ENCODE peak calls at places on chromosomes 13 and 19, in six cellular contexts. R, E, O, U, K and S are unnamed samples.

GRCh38 chr19:4405977-4406376 is 3.5 kb downstream of the CHAF1A start:
- DNase-seq in E (no peak), K (no peak), R (no peak), U (no peak), O (no peak), S (no peak)

GRCh38 chr19:42281175-42282035 is 12.4 kb downstream of the CIC start:
- DNase-seq in O (no peak), E (peak; percentile 62), U (peak; percentile 70), R (peak; percentile 62), K (no peak), S (peak; percentile 30)

GRCh38 chr13:29935309-29935981 is 85.0 kb upstream of the UBL3 start:
- DNase-seq in K (no peak), R (no peak), U (no peak), O (no peak), E (no peak), S (no peak)

GRCh38 chr13:22074403-22074802 is 403.5 kb downstream of the FGF9 start:
- DNase-seq in R (no peak), O (no peak), U (no peak), K (no peak), E (no peak), S (no peak)

GRCh38 chr19:47423203-47423882 is 4.0 kb upstream of the MEIS3 start:
- DNase-seq in E (no peak), O (no peak), K (no peak), U (no peak), R (no peak), S (no peak)

GRCh38 chr19:8336665-8337064 is 6.4 kb downstream of the KANK3 start:
- DNase-seq in E (no peak), U (no peak), R (no peak), O (no peak), K (no peak), S (no peak)

GRCh38 chr13:112532837-112533745 is 54.9 kb downstream of the TUBGCP3 start:
- DNase-seq in E (no peak), O (no peak), R (no peak), K (no peak), U (peak; percentile 81), S (no peak)

GRCh38 chr19:2289714-2290435 is 7.9 kb upstream of the PEAK3 start:
- DNase-seq in K (no peak), E (peak; percentile 25), R (no peak), U (peak; percentile 16), O (no peak), S (no peak)

GRCh38 chr13:102798653-102799543 is at the start of the genes BIVM and POGLUT2:
- DNase-seq in R (peak; percentile 96), K (peak; percentile 71), U (peak; percentile 96), E (peak; percentile 94), O (peak; percentile 92), S (peak; percentile 95)

GRCh38 chr19:20359933-20360720 is 193.1 kb downstream of the ZNF486 start:
- DNase-seq in U (peak; percentile 21), R (no peak), K (no peak), E (no peak), O (peak; percentile 4), S (no peak)

GRCh38 chr13:41614671-41615519 is 157.5 kb downstream of the RGCC start:
- DNase-seq in R (no peak), O (peak; percentile 12), K (no peak), U (no peak), E (no peak), S (peak; percentile 32)

GRCh38 chr13:110369400-110369799 is 62.3 kb downstream of the COL4A2 start:
- DNase-seq in E (no peak), U (no peak), K (no peak), O (no peak), R (no peak), S (no peak)

GRCh38 chr19:16371540-16371986 is 46.9 kb downstream of the KLF2 start:
- DNase-seq in U (no peak), R (peak; percentile 76), K (no peak), E (peak; percentile 85), O (no peak), S (no peak)

GRCh38 chr19:44712864-44713515 is 14.0 kb downstream of the CEACAM16 start:
- DNase-seq in R (no peak), U (no peak), E (no peak), K (no peak), O (no peak), S (no peak)

GRCh38 chr13:67438465-67438864 is 208.3 kb upstream of the PCDH9 start:
- DNase-seq in K (no peak), O (peak; percentile 4), U (peak; percentile 16), R (no peak), E (no peak), S (peak; percentile 44)

GRCh38 chr13:32032780-32033179 is 1.2 kb downstream of the FRY start:
- DNase-seq in E (no peak), O (no peak), K (no peak), R (no peak), U (no peak), S (no peak)
- H3K4me3 ChIP-seq in E (no peak overlapping the region), O (no peak overlapping the region), K (no peak overlapping the region), R (no peak overlapping the region), U (peak overlapping the region; percentile 80), S (no peak overlapping the region)

GRCh38 chr19:33093420-33094210 is 12.6 kb downstream of the GPATCH1 start:
- DNase-seq in U (no peak), E (no peak), R (no peak), O (no peak), K (no peak), S (no peak)
- TF ChIP-seq CTCF in U (no peak), E (no peak), R (no peak), O (no peak), K (no peak), S (no peak)

GRCh38 chr13:48976677-48977625 is 1.2 kb downstream of the FNDC3A start:
- DNase-seq in U (no peak), K (no peak), O (peak; percentile 3), E (peak; percentile 81), R (no peak), S (no peak)

GRCh38 chr13:48977973-48978372 is 2.3 kb downstream of the FNDC3A start:
- DNase-seq in O (peak; percentile 13), R (no peak), U (no peak), E (no peak), K (no peak), S (no peak)

GRCh38 chr13:48975926-48976676 is 389 bp downstream of the FNDC3A start:
- DNase-seq in E (peak; percentile 81), U (peak; percentile 94), K (no peak), O (peak; percentile 69), R (peak; percentile 94), S (peak; percentile 84)

GRCh38 chr13:48979892-48980291 is 4.2 kb downstream of the FNDC3A start:
- DNase-seq in U (no peak), K (no peak), R (no peak), O (no peak), E (no peak), S (no peak)

GRCh38 chr13:48978942-48979601 is 3.4 kb downstream of the FNDC3A start:
- DNase-seq in R (no peak), E (no peak), U (no peak), O (no peak), K (no peak), S (no peak)
- H3K4me3 ChIP-seq in R (no peak overlapping the region), E (no peak overlapping the region), U (peak overlapping the region; percentile 91), O (peak overlapping the region; percentile 80), K (no peak overlapping the region), S (no peak overlapping the region)

DNA sequence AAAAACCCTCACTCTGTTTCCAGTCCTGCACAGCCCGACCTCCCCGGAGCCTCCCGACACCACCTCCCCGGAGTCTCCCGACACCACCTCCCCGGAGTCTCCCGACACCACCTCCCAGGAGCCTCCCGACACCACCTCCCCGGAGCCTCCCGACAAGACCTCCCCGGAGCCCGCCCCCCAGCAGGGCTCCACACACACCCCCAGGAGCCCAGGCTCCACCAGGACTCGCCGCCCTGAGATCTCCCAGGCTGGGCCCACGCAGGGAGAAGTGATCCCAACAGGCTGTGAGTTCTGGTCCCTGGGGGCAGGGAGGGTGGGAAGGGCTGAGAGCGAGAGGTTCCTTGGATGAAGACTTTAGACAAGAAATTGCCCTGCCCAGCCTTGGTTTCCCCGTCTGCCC is 5.4 kb downstream of the MADCAM1 start:
- DNase-seq in E (no peak), R (no peak), O (no peak), K (no peak), U (no peak), S (no peak)
- TF ChIP-seq CTCF in E (no peak), R (no peak), O (no peak), K (no peak), U (no peak), S (no peak)

DNA sequence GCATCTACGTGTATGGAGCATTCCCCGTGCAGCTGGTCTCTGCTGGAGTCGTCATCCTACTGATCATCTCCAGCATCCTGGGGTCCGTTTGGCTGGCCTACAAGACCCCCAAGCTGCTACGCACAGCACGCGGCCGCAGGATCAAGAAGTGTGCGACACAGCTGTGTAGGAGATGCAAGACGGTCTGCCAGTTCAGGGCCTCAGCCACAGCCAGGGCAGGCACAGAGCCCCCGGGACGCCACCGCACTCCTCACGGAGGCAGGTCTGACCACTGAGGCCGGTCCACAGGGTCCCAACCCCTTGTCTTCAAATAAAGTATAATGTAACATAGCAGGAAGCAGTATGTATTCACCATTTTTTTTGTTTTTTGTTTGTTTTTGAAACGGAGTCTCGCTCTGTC is 6.1 kb downstream of the PRR22 start:
- DNase-seq in R (no peak), K (no peak), E (no peak), U (no peak), O (no peak), S (no peak)
- H3K4me3 ChIP-seq in R (no peak overlapping the region), K (no peak overlapping the region), E (no peak overlapping the region), U (no peak overlapping the region), O (no peak overlapping the region), S (no peak overlapping the region)

GRCh38 chr13:51905787-51906186 is 44.0 kb downstream of the CCDC70 start:
- DNase-seq in R (no peak), O (no peak), E (peak; percentile 4), K (no peak), U (no peak), S (no peak)
- TF ChIP-seq CTCF in R (no peak), O (no peak), E (no peak), K (no peak), U (no peak), S (no peak)

DNA sequence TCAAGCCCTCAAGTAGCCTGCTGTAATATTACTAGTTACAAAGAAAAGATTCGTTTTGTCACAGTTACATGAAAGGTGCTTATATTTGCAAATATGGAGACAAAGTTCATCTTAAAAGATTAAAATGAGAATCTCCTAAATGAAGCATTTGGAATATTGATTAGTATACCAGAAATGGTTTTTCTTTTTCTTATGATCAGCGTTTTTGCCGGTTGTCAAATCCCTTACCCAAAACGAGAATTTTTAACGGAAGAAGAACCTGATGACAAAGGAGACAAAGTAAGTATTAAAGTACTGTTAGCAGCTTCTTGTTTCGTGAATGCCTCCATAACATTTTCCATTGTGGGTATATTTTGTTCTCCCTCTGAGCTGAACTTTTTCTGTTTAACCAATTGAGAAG is 147.1 kb downstream of the CDK8 start:
- DNase-seq in R (no peak), E (no peak), U (no peak), K (no peak), O (no peak), S (no peak)
- H3K4me3 ChIP-seq in R (no peak overlapping the region), E (no peak overlapping the region), U (no peak overlapping the region), K (no peak overlapping the region), O (no peak overlapping the region), S (no peak overlapping the region)

GRCh38 chr19:41156207-41156606 is 36.8 kb upstream of the CYP2S1 start:
- DNase-seq in K (no peak), E (no peak), O (peak; percentile 11), U (no peak), R (no peak), S (no peak)
- TF ChIP-seq CTCF in K (no peak), E (no peak), O (peak; percentile 37), U (no peak), R (no peak), S (peak; percentile 16)